ENCODE peak calls at places on chromosomes 2 and 18, in seven cellular contexts. One of them, this sample, is unnamed.

GRCh38 chr2:126911111-126911796 is 12.6 kb downstream of the TEX51 start:
- DNase-seq in astrocyte of the cerebellum: no peak
- DNase-seq in HFF-Myc: no peak
- DNase-seq in right lobe of liver: no peak
- DNase-seq in endothelial cell: peak; percentile 1
- DNase-seq in A673: no peak
- DNase-seq in transverse colon: no peak
- DNase-seq in this sample: no peak

GRCh38 chr2:79040967-79041582 is 15.6 kb downstream of the REG3G start:
- DNase-seq in astrocyte of the cerebellum: no peak
- DNase-seq in A673: peak; percentile 51
- DNase-seq in right lobe of liver: no peak
- DNase-seq in transverse colon: no peak
- DNase-seq in HFF-Myc: no peak
- DNase-seq in endothelial cell: no peak
- DNase-seq in this sample: no peak

GRCh38 chr18:48636436-48636835 is 97.6 kb downstream of the CTIF start:
- DNase-seq in transverse colon: no peak
- DNase-seq in right lobe of liver: no peak
- DNase-seq in A673: no peak
- DNase-seq in astrocyte of the cerebellum: no peak
- DNase-seq in endothelial cell: no peak
- DNase-seq in HFF-Myc: no peak
- DNase-seq in this sample: no peak

GRCh38 chr2:46024146-46024779 is 272.9 kb upstream of the EPAS1 start:
- DNase-seq in right lobe of liver: no peak
- DNase-seq in astrocyte of the cerebellum: no peak
- DNase-seq in endothelial cell: no peak
- DNase-seq in HFF-Myc: no peak
- DNase-seq in A673: no peak
- DNase-seq in transverse colon: no peak
- DNase-seq in this sample: no peak

GRCh38 chr2:195498839-195499490 is 158.1 kb upstream of the SLC39A10 start:
- DNase-seq in astrocyte of the cerebellum: no peak
- DNase-seq in right lobe of liver: no peak
- DNase-seq in A673: no peak
- DNase-seq in transverse colon: no peak
- DNase-seq in endothelial cell: no peak
- DNase-seq in HFF-Myc: no peak
- DNase-seq in this sample: no peak

GRCh38 chr2:73255007-73255644 is 21.0 kb downstream of the CCT7 start:
- DNase-seq in astrocyte of the cerebellum: no peak
- DNase-seq in HFF-Myc: no peak
- DNase-seq in endothelial cell: no peak
- DNase-seq in transverse colon: no peak
- DNase-seq in A673: no peak
- DNase-seq in right lobe of liver: no peak
- DNase-seq in this sample: no peak

GRCh38 chr2:23330214-23330613 is 54.8 kb upstream of the KLHL29 start:
- DNase-seq in transverse colon: no peak
- DNase-seq in endothelial cell: peak; percentile 55
- DNase-seq in astrocyte of the cerebellum: no peak
- DNase-seq in A673: peak; percentile 40
- DNase-seq in right lobe of liver: no peak
- DNase-seq in HFF-Myc: no peak
- DNase-seq in this sample: peak; percentile 29

GRCh38 chr2:226802573-226802972 is 3.0 kb upstream of the IRS1 start:
- DNase-seq in right lobe of liver: no peak
- DNase-seq in HFF-Myc: no peak
- DNase-seq in endothelial cell: peak; percentile 13
- DNase-seq in astrocyte of the cerebellum: peak; percentile 84
- DNase-seq in A673: peak; percentile 89
- DNase-seq in transverse colon: no peak
- DNase-seq in this sample: peak; percentile 56

GRCh38 chr2:27960237-27960912 is 69.8 kb downstream of the BABAM2 start:
- DNase-seq in HFF-Myc: peak; percentile 50
- DNase-seq in endothelial cell: no peak
- DNase-seq in right lobe of liver: no peak
- DNase-seq in transverse colon: no peak
- DNase-seq in astrocyte of the cerebellum: peak; percentile 91
- DNase-seq in A673: no peak
- DNase-seq in this sample: no peak

GRCh38 chr18:5646739-5647138 is 102.9 kb upstream of the EPB41L3 start:
- DNase-seq in HFF-Myc: no peak
- DNase-seq in right lobe of liver: no peak
- DNase-seq in A673: no peak
- DNase-seq in astrocyte of the cerebellum: no peak
- DNase-seq in endothelial cell: no peak
- DNase-seq in transverse colon: no peak
- DNase-seq in this sample: no peak

GRCh38 chr2:100683231-100683630 is 120.4 kb downstream of the PDCL3 start:
- DNase-seq in astrocyte of the cerebellum: no peak
- DNase-seq in transverse colon: no peak
- DNase-seq in endothelial cell: no peak
- DNase-seq in A673: no peak
- DNase-seq in HFF-Myc: no peak
- DNase-seq in right lobe of liver: no peak
- DNase-seq in this sample: no peak

GRCh38 chr2:55490554-55490953 is 29.0 kb upstream of the CFAP36 start:
- DNase-seq in transverse colon: peak; percentile 11
- DNase-seq in A673: peak; percentile 85
- DNase-seq in astrocyte of the cerebellum: peak; percentile 70
- DNase-seq in HFF-Myc: peak; percentile 59
- DNase-seq in right lobe of liver: no peak
- DNase-seq in endothelial cell: no peak
- DNase-seq in this sample: no peak

GRCh38 chr2:231883468-231883881 is 42.7 kb downstream of the NPPC start:
- DNase-seq in astrocyte of the cerebellum: no peak
- DNase-seq in right lobe of liver: no peak
- DNase-seq in HFF-Myc: peak; percentile 80
- DNase-seq in endothelial cell: no peak
- DNase-seq in A673: peak; percentile 94
- DNase-seq in transverse colon: no peak
- DNase-seq in this sample: no peak

GRCh38 chr2:169363570-169364150 is 1.3 kb upstream of the LRP2 start:
- DNase-seq in transverse colon: peak; percentile 12
- DNase-seq in right lobe of liver: peak; percentile 64
- DNase-seq in HFF-Myc: no peak
- DNase-seq in endothelial cell: peak; percentile 10
- DNase-seq in A673: no peak
- DNase-seq in astrocyte of the cerebellum: no peak
- DNase-seq in this sample: peak; percentile 60

GRCh38 chr2:202322435-202322834 is 53.7 kb upstream of the BMPR2 start:
- DNase-seq in HFF-Myc: no peak
- DNase-seq in endothelial cell: no peak
- DNase-seq in A673: no peak
- DNase-seq in astrocyte of the cerebellum: no peak
- DNase-seq in right lobe of liver: no peak
- DNase-seq in transverse colon: no peak
- DNase-seq in this sample: no peak

GRCh38 chr2:216195565-216195978 is 86.4 kb downstream of the XRCC5 start:
- DNase-seq in astrocyte of the cerebellum: peak; percentile 80
- DNase-seq in HFF-Myc: no peak
- DNase-seq in right lobe of liver: no peak
- DNase-seq in endothelial cell: no peak
- DNase-seq in A673: peak; percentile 15
- DNase-seq in transverse colon: no peak
- DNase-seq in this sample: no peak

GRCh38 chr2:37829202-37829601 is 95.9 kb upstream of the RMDN2 start:
- DNase-seq in endothelial cell: peak; percentile 17
- DNase-seq in HFF-Myc: peak; percentile 73
- DNase-seq in transverse colon: no peak
- DNase-seq in right lobe of liver: peak; percentile 60
- DNase-seq in astrocyte of the cerebellum: peak; percentile 71
- DNase-seq in A673: no peak
- DNase-seq in this sample: no peak

GRCh38 chr18:70634576-70635147 is 345.8 kb downstream of the SOCS6 start:
- DNase-seq in endothelial cell: no peak
- DNase-seq in astrocyte of the cerebellum: no peak
- DNase-seq in A673: peak; percentile 32
- DNase-seq in right lobe of liver: no peak
- DNase-seq in HFF-Myc: no peak
- DNase-seq in transverse colon: no peak
- DNase-seq in this sample: no peak

GRCh38 chr2:186733414-186733813 is 39.6 kb downstream of the FAM171B start:
- DNase-seq in astrocyte of the cerebellum: no peak
- DNase-seq in right lobe of liver: no peak
- DNase-seq in A673: no peak
- DNase-seq in transverse colon: no peak
- DNase-seq in endothelial cell: no peak
- DNase-seq in HFF-Myc: no peak
- DNase-seq in this sample: no peak

GRCh38 chr2:222950886-222951285 is 90.0 kb downstream of the ACSL3 start:
- DNase-seq in right lobe of liver: no peak
- DNase-seq in HFF-Myc: no peak
- DNase-seq in astrocyte of the cerebellum: no peak
- DNase-seq in transverse colon: no peak
- DNase-seq in A673: peak; percentile 55
- DNase-seq in endothelial cell: no peak
- DNase-seq in this sample: no peak

GRCh38 chr2:12047761-12048160 is 301.3 kb downstream of the LPIN1 start:
- DNase-seq in HFF-Myc: no peak
- DNase-seq in right lobe of liver: no peak
- DNase-seq in A673: no peak
- DNase-seq in endothelial cell: no peak
- DNase-seq in astrocyte of the cerebellum: no peak
- DNase-seq in transverse colon: no peak
- DNase-seq in this sample: no peak

GRCh38 chr2:85340034-85340892 is 12.5 kb upstream of the TGOLN2 start:
- DNase-seq in right lobe of liver: no peak
- DNase-seq in transverse colon: no peak
- DNase-seq in HFF-Myc: no peak
- DNase-seq in astrocyte of the cerebellum: no peak
- DNase-seq in A673: no peak
- DNase-seq in endothelial cell: no peak
- DNase-seq in this sample: no peak

GRCh38 chr2:18903750-18904149 is 314.4 kb upstream of the NT5C1B start:
- DNase-seq in right lobe of liver: no peak
- DNase-seq in transverse colon: peak; percentile 12
- DNase-seq in astrocyte of the cerebellum: no peak
- DNase-seq in HFF-Myc: no peak
- DNase-seq in endothelial cell: no peak
- DNase-seq in A673: no peak
- DNase-seq in this sample: peak; percentile 27

GRCh38 chr18:37253424-37254255 is 312.0 kb downstream of the CELF4 start:
- DNase-seq in endothelial cell: peak; percentile 61
- DNase-seq in HFF-Myc: no peak
- DNase-seq in transverse colon: no peak
- DNase-seq in A673: peak; percentile 41
- DNase-seq in astrocyte of the cerebellum: no peak
- DNase-seq in right lobe of liver: peak; percentile 52
- DNase-seq in this sample: peak; percentile 52

GRCh38 chr2:26616864-26617135 is 24.4 kb downstream of the CIB4 start:
- DNase-seq in transverse colon: no peak
- DNase-seq in endothelial cell: no peak
- DNase-seq in right lobe of liver: no peak
- DNase-seq in astrocyte of the cerebellum: no peak
- DNase-seq in HFF-Myc: no peak
- DNase-seq in A673: no peak
- DNase-seq in this sample: no peak

GRCh38 chr2:203706403-203706802 is at the start of gene CD28:
- DNase-seq in transverse colon: peak; percentile 84
- DNase-seq in right lobe of liver: peak; percentile 61
- DNase-seq in astrocyte of the cerebellum: no peak
- DNase-seq in A673: no peak
- DNase-seq in HFF-Myc: no peak
- DNase-seq in endothelial cell: no peak
- DNase-seq in this sample: peak; percentile 84

GRCh38 chr2:216842634-216843033 is 17.2 kb downstream of the TNP1 start:
- DNase-seq in astrocyte of the cerebellum: no peak
- DNase-seq in endothelial cell: no peak
- DNase-seq in right lobe of liver: no peak
- DNase-seq in HFF-Myc: no peak
- DNase-seq in transverse colon: peak; percentile 11
- DNase-seq in A673: no peak
- DNase-seq in this sample: no peak

GRCh38 chr2:240131941-240132650 is 4.0 kb downstream of the COPS9 start:
- DNase-seq in endothelial cell: no peak
- DNase-seq in A673: no peak
- DNase-seq in HFF-Myc: no peak
- DNase-seq in transverse colon: no peak
- DNase-seq in right lobe of liver: no peak
- DNase-seq in astrocyte of the cerebellum: no peak
- DNase-seq in this sample: no peak
- TF ChIP-seq CTCF in endothelial cell: peak; percentile 24
- TF ChIP-seq CTCF in A673: no peak
- TF ChIP-seq CTCF in HFF-Myc: peak; percentile 33
- TF ChIP-seq CTCF in transverse colon: no peak
- TF ChIP-seq CTCF in right lobe of liver: no peak
- TF ChIP-seq CTCF in astrocyte of the cerebellum: no peak
- TF ChIP-seq CTCF in this sample: no peak

GRCh38 chr2:30225131-30225762 is 6.1 kb upstream of the LBH start:
- DNase-seq in right lobe of liver: no peak
- DNase-seq in HFF-Myc: no peak
- DNase-seq in endothelial cell: peak; percentile 28
- DNase-seq in A673: peak; percentile 70
- DNase-seq in astrocyte of the cerebellum: no peak
- DNase-seq in transverse colon: peak; percentile 52
- DNase-seq in this sample: peak; percentile 55
- TF ChIP-seq CTCF in right lobe of liver: no peak
- TF ChIP-seq CTCF in HFF-Myc: no peak
- TF ChIP-seq CTCF in endothelial cell: no peak
- TF ChIP-seq CTCF in A673: no peak
- TF ChIP-seq CTCF in astrocyte of the cerebellum: no peak
- TF ChIP-seq CTCF in transverse colon: no peak
- TF ChIP-seq CTCF in this sample: no peak

DNA sequence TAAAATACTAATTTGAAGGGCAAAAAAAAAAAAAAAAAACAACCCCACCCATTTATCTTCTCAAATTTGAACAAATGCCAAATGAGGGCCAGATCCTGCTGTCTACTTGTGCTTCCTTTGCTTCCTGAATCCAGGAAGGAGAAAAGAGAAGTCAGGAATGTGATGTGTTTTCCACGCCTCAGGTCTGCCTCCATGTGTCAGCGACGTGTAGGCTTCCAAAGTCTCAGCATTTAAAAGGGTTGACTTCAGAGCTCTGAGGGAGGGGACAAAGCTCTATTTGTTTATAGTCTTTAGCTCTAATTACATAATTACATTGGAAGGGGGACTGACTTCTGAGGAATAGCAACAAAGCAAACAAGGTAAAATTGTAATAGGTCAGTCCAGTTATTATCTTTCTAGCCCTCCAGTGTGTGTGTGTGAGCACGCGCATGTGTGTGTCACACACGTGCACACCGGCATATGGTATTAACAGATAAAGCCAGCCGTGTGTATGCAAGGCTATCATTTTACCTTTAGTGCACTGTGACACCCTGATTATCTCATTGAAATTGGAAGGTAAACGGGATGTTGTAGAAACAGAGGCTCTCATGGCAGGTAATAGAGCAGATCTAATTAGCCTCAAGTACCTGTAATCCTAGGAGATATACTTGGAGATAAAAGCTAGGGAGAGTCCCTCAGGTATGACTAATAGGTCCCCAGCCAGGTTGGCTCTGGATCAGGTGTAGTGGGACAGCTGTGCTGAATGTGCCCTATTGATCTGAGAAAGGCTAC is 911.4 kb upstream of the ZEB2 start:
- DNase-seq in A673: peak; percentile 18
- DNase-seq in HFF-Myc: no peak
- DNase-seq in right lobe of liver: no peak
- DNase-seq in endothelial cell: no peak
- DNase-seq in transverse colon: no peak
- DNase-seq in astrocyte of the cerebellum: no peak
- DNase-seq in this sample: no peak
- TF ChIP-seq CTCF in A673: no peak
- TF ChIP-seq CTCF in HFF-Myc: no peak
- TF ChIP-seq CTCF in right lobe of liver: no peak
- TF ChIP-seq CTCF in endothelial cell: no peak
- TF ChIP-seq CTCF in transverse colon: no peak
- TF ChIP-seq CTCF in astrocyte of the cerebellum: no peak
- TF ChIP-seq CTCF in this sample: no peak

GRCh38 chr2:196639180-196640030 is at the start of gene CCDC150:
- DNase-seq in endothelial cell: peak; percentile 96
- DNase-seq in right lobe of liver: peak; percentile 97
- DNase-seq in transverse colon: peak; percentile 94
- DNase-seq in A673: peak; percentile 98
- DNase-seq in HFF-Myc: peak; percentile 77
- DNase-seq in astrocyte of the cerebellum: peak; percentile 85
- DNase-seq in this sample: peak; percentile 98
- TF ChIP-seq CTCF in endothelial cell: no peak
- TF ChIP-seq CTCF in right lobe of liver: no peak
- TF ChIP-seq CTCF in transverse colon: peak; percentile 18
- TF ChIP-seq CTCF in A673: peak; percentile 13
- TF ChIP-seq CTCF in HFF-Myc: no peak
- TF ChIP-seq CTCF in astrocyte of the cerebellum: peak; percentile 33
- TF ChIP-seq CTCF in this sample: no peak

This sample was measured in GM10248.